ENCODE peak calls at places on chromosomes 3 and 15, in seven cellular contexts. T, C, X, I, F, P and K are unnamed samples.

GRCh38 chr15:51183076-51183475 is 88.4 kb upstream of the TNFAIP8L3 start:
- DNase-seq in T (no peak), C (no peak), X (no peak), I (no peak), F (no peak), P (no peak), K (no peak)

GRCh38 chr3:56467108-56467507 is 1.2 kb downstream of the ERC2 start:
- DNase-seq in T (peak; percentile 86), C (peak; percentile 96), X (no peak), I (peak; percentile 43), F (peak; percentile 91), P (peak; percentile 65), K (peak; percentile 19)

GRCh38 chr15:81419304-81419943 is 45.4 kb upstream of the TMC3 start:
- DNase-seq in T (peak; percentile 73), C (peak; percentile 63), X (no peak), I (peak; percentile 79), F (peak; percentile 86), P (no peak), K (no peak)

GRCh38 chr3:43742935-43743334 is 52.2 kb downstream of the ABHD5 start:
- DNase-seq in T (no peak), C (no peak), X (no peak), I (peak; percentile 62), F (no peak), P (no peak), K (peak; percentile 39)

GRCh38 chr3:157201648-157202278 is 41.8 kb upstream of the CCNL1 start:
- DNase-seq in T (peak; percentile 61), C (peak; percentile 33), X (no peak), I (peak; percentile 40), F (peak; percentile 50), P (peak; percentile 42), K (peak; percentile 62)

GRCh38 chr3:74349035-74349434 is 265.4 kb downstream of the CNTN3 start:
- DNase-seq in T (no peak), C (no peak), X (no peak), I (no peak), F (no peak), P (no peak), K (no peak)

GRCh38 chr3:51156147-51156546 is 228.9 kb upstream of the MANF start:
- DNase-seq in T (no peak), C (peak; percentile 92), X (no peak), I (no peak), F (no peak), P (no peak), K (no peak)

GRCh38 chr15:68298882-68299381 is 21.4 kb downstream of the FEM1B start:
- DNase-seq in T (no peak), C (no peak), X (no peak), I (no peak), F (no peak), P (peak; percentile 87), K (no peak)

GRCh38 chr3:50671331-50671730 is 3.4 kb upstream of the DOCK3 start:
- DNase-seq in T (peak; percentile 55), C (no peak), X (no peak), I (peak; percentile 74), F (peak; percentile 80), P (no peak), K (peak; percentile 90)

GRCh38 chr15:52417957-52418356 is 110.7 kb downstream of the MYO5A start:
- DNase-seq in T (no peak), C (no peak), X (no peak), I (no peak), F (no peak), P (no peak), K (no peak)

GRCh38 chr15:68285243-68285980 is 7.9 kb downstream of the FEM1B start:
- DNase-seq in T (peak; percentile 44), C (no peak), X (no peak), I (no peak), F (no peak), P (no peak), K (peak; percentile 68)

GRCh38 chr15:78943692-78944091 is 1.2 kb downstream of the CTSH start:
- DNase-seq in T (no peak), C (peak; percentile 18), X (no peak), I (no peak), F (no peak), P (no peak), K (no peak)
- H3K4me3 ChIP-seq in T (peak overlapping the region; percentile 74), C (no peak overlapping the region), X (peak overlapping the region; percentile 90), I (no peak overlapping the region), F (no peak overlapping the region), P (peak overlapping the region; percentile 68), K (no peak overlapping the region)

GRCh38 chr3:11161666-11162065 is 7.4 kb downstream of the HRH1 start:
- DNase-seq in T (no peak), C (no peak), X (no peak), I (no peak), F (no peak), P (no peak), K (no peak)
- TF ChIP-seq CTCF in T (no peak), C (peak; percentile 20), X (no peak), I (no peak), F (peak; percentile 21), P (no peak), K (no peak)

GRCh38 chr3:134030382-134030753 is 643 bp upstream of the SLCO2A1 start:
- DNase-seq in T (no peak), C (peak; percentile 16), X (no peak), I (no peak), F (no peak), P (no peak), K (no peak)

GRCh38 chr3:134027631-134028030 is 2.1 kb downstream of the SLCO2A1 start:
- DNase-seq in T (peak; percentile 60), C (no peak), X (no peak), I (no peak), F (no peak), P (no peak), K (no peak)

GRCh38 chr3:134029256-134029733 is 430 bp downstream of the SLCO2A1 start:
- DNase-seq in T (no peak), C (no peak), X (no peak), I (peak; percentile 15), F (peak; percentile 38), P (no peak), K (peak; percentile 36)

GRCh38 chr3:134029734-134030381 is at the start of gene SLCO2A1:
- DNase-seq in T (no peak), C (peak; percentile 77), X (no peak), I (peak; percentile 11), F (peak; percentile 24), P (no peak), K (peak; percentile 17)

DNA sequence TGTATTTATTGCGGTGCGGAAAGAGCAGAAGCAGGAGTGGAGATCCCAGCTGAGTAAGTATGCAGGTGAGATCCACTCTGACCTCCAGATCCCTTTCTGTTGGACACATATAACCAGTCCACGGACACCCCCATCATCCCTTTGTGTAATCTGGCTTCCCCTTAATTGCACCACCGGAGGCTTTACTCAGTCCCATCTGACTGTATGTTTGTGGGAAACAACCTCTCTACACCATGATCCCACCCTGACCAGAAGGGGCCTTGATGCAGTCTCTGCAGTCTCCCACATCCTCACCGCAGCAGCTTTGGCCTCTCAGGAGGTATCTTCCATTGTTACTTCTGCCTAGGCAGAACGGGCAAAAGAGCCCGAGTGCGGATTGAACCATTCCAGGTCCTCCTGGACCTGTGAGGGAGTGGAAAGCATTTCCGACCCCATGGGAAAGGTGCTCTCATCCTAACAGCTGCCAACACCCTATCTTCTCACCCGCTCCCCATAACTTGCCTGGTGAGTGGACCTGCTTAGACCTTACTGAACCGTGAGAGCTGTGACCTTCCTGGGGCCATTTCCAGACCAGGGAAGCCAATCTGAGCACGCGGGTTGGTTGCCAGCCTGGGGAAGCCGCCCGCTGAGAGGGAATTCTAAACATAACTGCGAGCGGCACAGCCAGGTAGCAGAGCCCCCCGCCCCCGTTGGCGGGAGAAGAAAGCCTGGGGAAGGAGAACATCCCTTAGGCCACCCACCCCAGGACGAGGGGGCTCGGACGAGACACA is 1.1 kb downstream of the SLCO2A1 start:
- DNase-seq in T (no peak), C (peak; percentile 16), X (no peak), I (no peak), F (no peak), P (no peak), K (no peak)
- H3K4me3 ChIP-seq in T (no peak overlapping the region), C (peak overlapping the region; percentile 70), X (peak overlapping the region; percentile 82), I (peak overlapping the region; percentile 56), F (peak overlapping the region; percentile 54), P (no peak overlapping the region), K (no peak overlapping the region)

GRCh38 chr3:17233398-17233800 is 348.6 kb downstream of the PLCL2 start:
- DNase-seq in T (peak; percentile 89), C (peak; percentile 74), X (no peak), I (peak; percentile 67), F (peak; percentile 67), P (peak; percentile 80), K (peak; percentile 53)

GRCh38 chr3:17235311-17235710 is 350.6 kb downstream of the PLCL2 start:
- DNase-seq in T (no peak), C (no peak), X (no peak), I (no peak), F (no peak), P (no peak), K (no peak)

GRCh38 chr3:17234382-17234781 is 349.6 kb downstream of the PLCL2 start:
- DNase-seq in T (no peak), C (no peak), X (no peak), I (no peak), F (no peak), P (no peak), K (no peak)

GRCh38 chr3:17239417-17239816 is 354.7 kb downstream of the PLCL2 start:
- DNase-seq in T (no peak), C (no peak), X (no peak), I (no peak), F (no peak), P (no peak), K (no peak)

GRCh38 chr3:17238029-17238428 is 353.3 kb downstream of the PLCL2 start:
- DNase-seq in T (no peak), C (no peak), X (no peak), I (peak; percentile 29), F (no peak), P (no peak), K (peak; percentile 55)
- TF ChIP-seq CTCF in T (no peak), C (no peak), X (no peak), I (no peak), F (no peak), P (no peak), K (no peak)

DNA sequence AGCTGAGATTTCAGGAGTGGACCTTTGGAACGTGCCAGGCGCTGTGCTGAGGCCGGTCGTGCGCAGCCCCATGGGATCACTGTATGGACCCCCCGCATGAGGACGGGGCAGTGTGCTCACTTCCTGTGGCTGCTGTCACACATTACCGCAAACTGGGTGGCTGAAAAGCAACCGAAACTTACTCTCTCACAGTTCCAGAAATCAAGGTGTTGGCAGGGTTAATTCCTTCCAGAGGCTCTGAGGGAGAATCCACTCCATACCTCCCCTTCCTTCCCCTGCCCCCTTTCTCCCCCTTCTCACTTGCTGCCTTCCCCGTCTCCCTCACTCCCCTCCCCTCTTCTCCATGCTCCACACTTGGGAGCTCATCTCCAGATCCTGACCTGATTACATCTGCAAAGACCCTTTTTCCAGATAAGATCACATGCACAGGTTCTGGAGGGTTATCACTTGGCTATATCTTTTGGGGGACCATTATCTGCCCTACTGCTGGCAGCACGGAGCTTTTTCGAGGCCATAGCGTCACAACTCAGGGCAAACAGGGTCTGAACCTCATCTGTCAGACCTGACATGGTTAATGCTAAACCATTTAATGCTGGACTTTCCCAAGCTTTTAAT is 41.2 kb downstream of the KLF13 start:
- DNase-seq in T (no peak), C (no peak), X (no peak), I (no peak), F (no peak), P (peak; percentile 76), K (no peak)
- H3K4me3 ChIP-seq in T (no peak overlapping the region), C (no peak overlapping the region), X (no peak overlapping the region), I (no peak overlapping the region), F (no peak overlapping the region), P (no peak overlapping the region), K (no peak overlapping the region)